ENCODE peak calls at places on chromosomes 16 and 17, in seven cellular contexts. One of them, this sample, is unnamed.

GRCh38 chr16:83792391-83792790 is 15.4 kb upstream of the HSBP1 start:
- DNase-seq in left ventricle myocardium inferior: no peak
- DNase-seq in uterus: no peak
- DNase-seq in GM18507: no peak
- DNase-seq in AG10803: no peak
- DNase-seq in activated effector memory CD4-positive, alpha-beta T cell treated with Interleukin-2 at 50 U/mL for 16 hours: no peak
- DNase-seq in neuronal stem cell: no peak
- DNase-seq in this sample: no peak

GRCh38 chr16:68553186-68553585 is 14.1 kb downstream of the ZFP90 start:
- DNase-seq in GM18507: no peak
- DNase-seq in activated effector memory CD4-positive, alpha-beta T cell treated with Interleukin-2 at 50 U/mL for 16 hours: no peak
- DNase-seq in uterus: no peak
- DNase-seq in left ventricle myocardium inferior: no peak
- DNase-seq in AG10803: no peak
- DNase-seq in neuronal stem cell: no peak
- DNase-seq in this sample: no peak

GRCh38 chr17:73003487-73003886 is 89.0 kb downstream of the SLC39A11 start:
- DNase-seq in AG10803: no peak
- DNase-seq in neuronal stem cell: no peak
- DNase-seq in uterus: no peak
- DNase-seq in GM18507: no peak
- DNase-seq in activated effector memory CD4-positive, alpha-beta T cell treated with Interleukin-2 at 50 U/mL for 16 hours: no peak
- DNase-seq in left ventricle myocardium inferior: no peak
- DNase-seq in this sample: no peak

GRCh38 chr17:2563061-2563460 is 30.4 kb upstream of the PAFAH1B1 start:
- DNase-seq in GM18507: no peak
- DNase-seq in neuronal stem cell: no peak
- DNase-seq in left ventricle myocardium inferior: no peak
- DNase-seq in activated effector memory CD4-positive, alpha-beta T cell treated with Interleukin-2 at 50 U/mL for 16 hours: no peak
- DNase-seq in uterus: no peak
- DNase-seq in AG10803: no peak
- DNase-seq in this sample: no peak

GRCh38 chr16:724188-725040 is 1.8 kb downstream of the CCDC78 start:
- DNase-seq in GM18507: no peak
- DNase-seq in left ventricle myocardium inferior: no peak
- DNase-seq in AG10803: no peak
- DNase-seq in activated effector memory CD4-positive, alpha-beta T cell treated with Interleukin-2 at 50 U/mL for 16 hours: no peak
- DNase-seq in neuronal stem cell: no peak
- DNase-seq in uterus: no peak
- DNase-seq in this sample: no peak

GRCh38 chr16:31016018-31016417 is 5.6 kb upstream of the STX1B start:
- DNase-seq in GM18507: no peak
- DNase-seq in uterus: no peak
- DNase-seq in neuronal stem cell: no peak
- DNase-seq in left ventricle myocardium inferior: no peak
- DNase-seq in AG10803: no peak
- DNase-seq in activated effector memory CD4-positive, alpha-beta T cell treated with Interleukin-2 at 50 U/mL for 16 hours: no peak
- DNase-seq in this sample: no peak

GRCh38 chr16:89155184-89155679 is 16.3 kb upstream of the CDH15 start:
- DNase-seq in left ventricle myocardium inferior: peak; percentile 73
- DNase-seq in GM18507: no peak
- DNase-seq in activated effector memory CD4-positive, alpha-beta T cell treated with Interleukin-2 at 50 U/mL for 16 hours: no peak
- DNase-seq in AG10803: peak; percentile 84
- DNase-seq in neuronal stem cell: no peak
- DNase-seq in uterus: peak; percentile 64
- DNase-seq in this sample: peak; percentile 59

GRCh38 chr17:55069983-55070529 is 101.5 kb downstream of the STXBP4 start:
- DNase-seq in uterus: no peak
- DNase-seq in AG10803: no peak
- DNase-seq in left ventricle myocardium inferior: no peak
- DNase-seq in GM18507: no peak
- DNase-seq in activated effector memory CD4-positive, alpha-beta T cell treated with Interleukin-2 at 50 U/mL for 16 hours: no peak
- DNase-seq in neuronal stem cell: no peak
- DNase-seq in this sample: no peak

GRCh38 chr16:65200857-65201256 is 79.0 kb upstream of the CDH11 start:
- DNase-seq in uterus: no peak
- DNase-seq in activated effector memory CD4-positive, alpha-beta T cell treated with Interleukin-2 at 50 U/mL for 16 hours: no peak
- DNase-seq in AG10803: peak; percentile 80
- DNase-seq in GM18507: no peak
- DNase-seq in neuronal stem cell: no peak
- DNase-seq in left ventricle myocardium inferior: no peak
- DNase-seq in this sample: no peak

GRCh38 chr17:75412455-75413317 is 7.2 kb upstream of the GRB2 start:
- DNase-seq in uterus: peak; percentile 65
- DNase-seq in GM18507: peak; percentile 57
- DNase-seq in neuronal stem cell: peak; percentile 86
- DNase-seq in activated effector memory CD4-positive, alpha-beta T cell treated with Interleukin-2 at 50 U/mL for 16 hours: peak; percentile 60
- DNase-seq in left ventricle myocardium inferior: no peak
- DNase-seq in AG10803: peak; percentile 45
- DNase-seq in this sample: peak; percentile 53

GRCh38 chr17:51356084-51356410 is 95.7 kb downstream of the UTP18 start:
- DNase-seq in GM18507: no peak
- DNase-seq in AG10803: no peak
- DNase-seq in neuronal stem cell: no peak
- DNase-seq in left ventricle myocardium inferior: no peak
- DNase-seq in uterus: no peak
- DNase-seq in activated effector memory CD4-positive, alpha-beta T cell treated with Interleukin-2 at 50 U/mL for 16 hours: no peak
- DNase-seq in this sample: no peak

GRCh38 chr16:87789437-87790277 is 23.9 kb upstream of the KLHDC4 start:
- DNase-seq in left ventricle myocardium inferior: no peak
- DNase-seq in neuronal stem cell: no peak
- DNase-seq in AG10803: peak; percentile 82
- DNase-seq in GM18507: no peak
- DNase-seq in uterus: no peak
- DNase-seq in activated effector memory CD4-positive, alpha-beta T cell treated with Interleukin-2 at 50 U/mL for 16 hours: no peak
- DNase-seq in this sample: peak; percentile 91

GRCh38 chr17:74125160-74125559 is 78.3 kb upstream of the RPL38 start:
- DNase-seq in GM18507: no peak
- DNase-seq in neuronal stem cell: no peak
- DNase-seq in left ventricle myocardium inferior: no peak
- DNase-seq in AG10803: no peak
- DNase-seq in activated effector memory CD4-positive, alpha-beta T cell treated with Interleukin-2 at 50 U/mL for 16 hours: no peak
- DNase-seq in uterus: no peak
- DNase-seq in this sample: no peak

GRCh38 chr16:2490190-2491105 is 15.5 kb downstream of the TBC1D24 start:
- DNase-seq in GM18507: no peak
- DNase-seq in neuronal stem cell: no peak
- DNase-seq in uterus: no peak
- DNase-seq in left ventricle myocardium inferior: no peak
- DNase-seq in AG10803: no peak
- DNase-seq in activated effector memory CD4-positive, alpha-beta T cell treated with Interleukin-2 at 50 U/mL for 16 hours: no peak
- DNase-seq in this sample: no peak

GRCh38 chr16:69413045-69413664 is 11.3 kb upstream of the CYB5B start:
- DNase-seq in AG10803: no peak
- DNase-seq in neuronal stem cell: no peak
- DNase-seq in GM18507: no peak
- DNase-seq in uterus: no peak
- DNase-seq in left ventricle myocardium inferior: no peak
- DNase-seq in activated effector memory CD4-positive, alpha-beta T cell treated with Interleukin-2 at 50 U/mL for 16 hours: no peak
- DNase-seq in this sample: no peak

GRCh38 chr17:7408341-7408740 is 696 bp downstream of the NLGN2 start:
- DNase-seq in uterus: no peak
- DNase-seq in activated effector memory CD4-positive, alpha-beta T cell treated with Interleukin-2 at 50 U/mL for 16 hours: peak; percentile 18
- DNase-seq in GM18507: no peak
- DNase-seq in neuronal stem cell: no peak
- DNase-seq in AG10803: no peak
- DNase-seq in left ventricle myocardium inferior: no peak
- DNase-seq in this sample: no peak

GRCh38 chr17:2337811-2338657 is 733 bp downstream of the SGSM2 start:
- DNase-seq in activated effector memory CD4-positive, alpha-beta T cell treated with Interleukin-2 at 50 U/mL for 16 hours: peak; percentile 39
- DNase-seq in GM18507: peak; percentile 36
- DNase-seq in left ventricle myocardium inferior: peak; percentile 67
- DNase-seq in AG10803: peak; percentile 43
- DNase-seq in uterus: peak; percentile 63
- DNase-seq in neuronal stem cell: peak; percentile 42
- DNase-seq in this sample: peak; percentile 35

GRCh38 chr17:47883589-47884426 is 12.2 kb upstream of the SP2 start:
- DNase-seq in uterus: peak; percentile 41
- DNase-seq in activated effector memory CD4-positive, alpha-beta T cell treated with Interleukin-2 at 50 U/mL for 16 hours: no peak
- DNase-seq in AG10803: no peak
- DNase-seq in left ventricle myocardium inferior: no peak
- DNase-seq in GM18507: no peak
- DNase-seq in neuronal stem cell: no peak
- DNase-seq in this sample: no peak

GRCh38 chr17:9768381-9768934 is 22.9 kb downstream of the DHRS7C start:
- DNase-seq in AG10803: peak; percentile 44
- DNase-seq in neuronal stem cell: peak; percentile 15
- DNase-seq in GM18507: peak; percentile 18
- DNase-seq in left ventricle myocardium inferior: no peak
- DNase-seq in activated effector memory CD4-positive, alpha-beta T cell treated with Interleukin-2 at 50 U/mL for 16 hours: no peak
- DNase-seq in uterus: no peak
- DNase-seq in this sample: peak; percentile 6

GRCh38 chr16:79677799-79678525 is 77.4 kb upstream of the MAF start:
- DNase-seq in uterus: no peak
- DNase-seq in left ventricle myocardium inferior: no peak
- DNase-seq in GM18507: no peak
- DNase-seq in AG10803: no peak
- DNase-seq in neuronal stem cell: no peak
- DNase-seq in activated effector memory CD4-positive, alpha-beta T cell treated with Interleukin-2 at 50 U/mL for 16 hours: no peak
- DNase-seq in this sample: peak; percentile 98

GRCh38 chr17:61815863-61816523 is 47.3 kb downstream of the BRIP1 start:
- DNase-seq in neuronal stem cell: no peak
- DNase-seq in GM18507: no peak
- DNase-seq in activated effector memory CD4-positive, alpha-beta T cell treated with Interleukin-2 at 50 U/mL for 16 hours: no peak
- DNase-seq in left ventricle myocardium inferior: no peak
- DNase-seq in AG10803: no peak
- DNase-seq in uterus: no peak
- DNase-seq in this sample: no peak

GRCh38 chr17:73641779-73642580 is 2.3 kb downstream of the SDK2 start:
- DNase-seq in left ventricle myocardium inferior: no peak
- DNase-seq in uterus: no peak
- DNase-seq in neuronal stem cell: no peak
- DNase-seq in GM18507: no peak
- DNase-seq in AG10803: no peak
- DNase-seq in activated effector memory CD4-positive, alpha-beta T cell treated with Interleukin-2 at 50 U/mL for 16 hours: no peak
- DNase-seq in this sample: no peak

GRCh38 chr16:726438-727290 is at the start of the genes CCDC78 and HAGHL:
- DNase-seq in left ventricle myocardium inferior: peak; percentile 67
- DNase-seq in uterus: no peak
- DNase-seq in neuronal stem cell: no peak
- DNase-seq in AG10803: peak; percentile 20
- DNase-seq in GM18507: no peak
- DNase-seq in activated effector memory CD4-positive, alpha-beta T cell treated with Interleukin-2 at 50 U/mL for 16 hours: peak; percentile 55
- DNase-seq in this sample: peak; percentile 44

GRCh38 chr17:7232114-7232513 is 2.2 kb downstream of the DVL2 start:
- DNase-seq in uterus: no peak
- DNase-seq in AG10803: no peak
- DNase-seq in left ventricle myocardium inferior: no peak
- DNase-seq in GM18507: no peak
- DNase-seq in neuronal stem cell: no peak
- DNase-seq in activated effector memory CD4-positive, alpha-beta T cell treated with Interleukin-2 at 50 U/mL for 16 hours: no peak
- DNase-seq in this sample: no peak

GRCh38 chr16:48936811-48937210 is 326.8 kb upstream of the N4BP1 start:
- DNase-seq in neuronal stem cell: no peak
- DNase-seq in activated effector memory CD4-positive, alpha-beta T cell treated with Interleukin-2 at 50 U/mL for 16 hours: no peak
- DNase-seq in uterus: no peak
- DNase-seq in AG10803: no peak
- DNase-seq in GM18507: no peak
- DNase-seq in left ventricle myocardium inferior: no peak
- DNase-seq in this sample: no peak

GRCh38 chr17:43591750-43592562 is 45.8 kb upstream of the ETV4 start:
- DNase-seq in activated effector memory CD4-positive, alpha-beta T cell treated with Interleukin-2 at 50 U/mL for 16 hours: no peak
- DNase-seq in neuronal stem cell: no peak
- DNase-seq in left ventricle myocardium inferior: peak; percentile 86
- DNase-seq in GM18507: no peak
- DNase-seq in uterus: peak; percentile 88
- DNase-seq in AG10803: peak; percentile 77
- DNase-seq in this sample: peak; percentile 71

GRCh38 chr16:3859875-3860274 is 20.6 kb downstream of the CREBBP start:
- DNase-seq in neuronal stem cell: no peak
- DNase-seq in GM18507: no peak
- DNase-seq in activated effector memory CD4-positive, alpha-beta T cell treated with Interleukin-2 at 50 U/mL for 16 hours: no peak
- DNase-seq in AG10803: no peak
- DNase-seq in uterus: no peak
- DNase-seq in left ventricle myocardium inferior: no peak
- DNase-seq in this sample: no peak

GRCh38 chr16:21145738-21146137 is 4.9 kb downstream of the DNAH3 start:
- DNase-seq in neuronal stem cell: no peak
- DNase-seq in uterus: no peak
- DNase-seq in activated effector memory CD4-positive, alpha-beta T cell treated with Interleukin-2 at 50 U/mL for 16 hours: no peak
- DNase-seq in left ventricle myocardium inferior: no peak
- DNase-seq in AG10803: no peak
- DNase-seq in GM18507: no peak
- DNase-seq in this sample: no peak

GRCh38 chr17:77245162-77245926 is 104.6 kb downstream of the SEC14L1 start:
- DNase-seq in uterus: no peak
- DNase-seq in neuronal stem cell: no peak
- DNase-seq in activated effector memory CD4-positive, alpha-beta T cell treated with Interleukin-2 at 50 U/mL for 16 hours: no peak
- DNase-seq in left ventricle myocardium inferior: no peak
- DNase-seq in GM18507: peak; percentile 49
- DNase-seq in AG10803: no peak
- DNase-seq in this sample: no peak